ENCODE peak calls at places on chromosomes 4 and X, in seven cellular contexts. One of them, this sample, is unnamed.

GRCh38 chr4:4637710-4638109 is 95.9 kb upstream of the STX18 start:
- DNase-seq in Calu3: no peak
- DNase-seq in H9: no peak
- DNase-seq in MCF 10A: peak
- DNase-seq in cardiac fibroblast: no peak
- DNase-seq in AG09309: no peak
- DNase-seq in GM20000: peak
- DNase-seq in this sample: no peak

GRCh38 chr4:39642885-39643550 is 4.4 kb upstream of the SMIM14 start:
- DNase-seq in MCF 10A: peak
- DNase-seq in H9: no peak
- DNase-seq in cardiac fibroblast: peak
- DNase-seq in Calu3: no peak
- DNase-seq in GM20000: no peak
- DNase-seq in AG09309: no peak
- DNase-seq in this sample: no peak

GRCh38 chr4:71472946-71473345 is 134.1 kb downstream of the SLC4A4 start:
- DNase-seq in GM20000: no peak
- DNase-seq in cardiac fibroblast: peak
- DNase-seq in MCF 10A: peak
- DNase-seq in Calu3: no peak
- DNase-seq in H9: no peak
- DNase-seq in AG09309: peak
- DNase-seq in this sample: no peak

GRCh38 chrX:46257451-46257879 is 287.8 kb downstream of the ZNF674 start:
- DNase-seq in MCF 10A: no peak
- DNase-seq in AG09309: no peak
- DNase-seq in H9: no peak
- DNase-seq in cardiac fibroblast: no peak
- DNase-seq in GM20000: no peak
- DNase-seq in Calu3: peak
- DNase-seq in this sample: no peak

GRCh38 chr4:85756938-85757337 is 282.0 kb downstream of the ARHGAP24 start:
- DNase-seq in GM20000: peak
- DNase-seq in MCF 10A: peak
- DNase-seq in H9: peak
- DNase-seq in cardiac fibroblast: peak
- DNase-seq in Calu3: peak
- DNase-seq in AG09309: no peak
- DNase-seq in this sample: peak

GRCh38 chrX:65879977-65880799 is 159.7 kb downstream of the VSIG4 start:
- DNase-seq in cardiac fibroblast: no peak
- DNase-seq in H9: no peak
- DNase-seq in Calu3: no peak
- DNase-seq in AG09309: no peak
- DNase-seq in MCF 10A: no peak
- DNase-seq in GM20000: no peak
- DNase-seq in this sample: no peak

GRCh38 chr4:145819246-145820181 is 119.1 kb downstream of the ZNF827 start:
- DNase-seq in MCF 10A: no peak
- DNase-seq in cardiac fibroblast: no peak
- DNase-seq in Calu3: no peak
- DNase-seq in GM20000: no peak
- DNase-seq in AG09309: no peak
- DNase-seq in H9: no peak
- DNase-seq in this sample: peak

GRCh38 chr4:6877070-6877469 is 32.6 kb upstream of the TBC1D14 start:
- DNase-seq in H9: no peak
- DNase-seq in MCF 10A: no peak
- DNase-seq in GM20000: no peak
- DNase-seq in AG09309: no peak
- DNase-seq in cardiac fibroblast: no peak
- DNase-seq in Calu3: no peak
- DNase-seq in this sample: no peak

GRCh38 chr4:25174674-25175073 is 14.4 kb upstream of the SEPSECS start:
- DNase-seq in Calu3: no peak
- DNase-seq in H9: no peak
- DNase-seq in cardiac fibroblast: no peak
- DNase-seq in AG09309: no peak
- DNase-seq in GM20000: no peak
- DNase-seq in MCF 10A: peak
- DNase-seq in this sample: no peak

GRCh38 chrX:124018031-124018430 is 56.5 kb downstream of the STAG2 start:
- DNase-seq in Calu3: no peak
- DNase-seq in GM20000: no peak
- DNase-seq in AG09309: no peak
- DNase-seq in MCF 10A: no peak
- DNase-seq in cardiac fibroblast: peak
- DNase-seq in H9: no peak
- DNase-seq in this sample: no peak

GRCh38 chr4:91064157-91064853 is 937.1 kb downstream of the CCSER1 start:
- DNase-seq in H9: no peak
- DNase-seq in MCF 10A: peak
- DNase-seq in GM20000: no peak
- DNase-seq in cardiac fibroblast: peak
- DNase-seq in AG09309: no peak
- DNase-seq in Calu3: peak
- DNase-seq in this sample: no peak

GRCh38 chr4:88411491-88412101 is 32.9 kb downstream of the HERC6 start:
- DNase-seq in MCF 10A: no peak
- DNase-seq in Calu3: no peak
- DNase-seq in GM20000: no peak
- DNase-seq in H9: no peak
- DNase-seq in cardiac fibroblast: no peak
- DNase-seq in AG09309: no peak
- DNase-seq in this sample: no peak

GRCh38 chr4:98728433-98728832 is 70.0 kb upstream of the TSPAN5 start:
- DNase-seq in H9: no peak
- DNase-seq in GM20000: no peak
- DNase-seq in MCF 10A: peak
- DNase-seq in cardiac fibroblast: peak
- DNase-seq in Calu3: no peak
- DNase-seq in AG09309: peak
- DNase-seq in this sample: no peak

GRCh38 chr4:3239998-3240920 is 8.7 kb upstream of the MSANTD1 start:
- DNase-seq in cardiac fibroblast: no peak
- DNase-seq in GM20000: no peak
- DNase-seq in MCF 10A: no peak
- DNase-seq in H9: no peak
- DNase-seq in Calu3: no peak
- DNase-seq in AG09309: no peak
- DNase-seq in this sample: peak

GRCh38 chr4:168853770-168854169 is 156.3 kb downstream of the CBR4 start:
- DNase-seq in cardiac fibroblast: no peak
- DNase-seq in AG09309: no peak
- DNase-seq in GM20000: no peak
- DNase-seq in Calu3: no peak
- DNase-seq in H9: no peak
- DNase-seq in MCF 10A: no peak
- DNase-seq in this sample: no peak

GRCh38 chrX:9867214-9867613 is 81.0 kb downstream of the SHROOM2 start:
- DNase-seq in MCF 10A: no peak
- DNase-seq in Calu3: no peak
- DNase-seq in AG09309: no peak
- DNase-seq in GM20000: no peak
- DNase-seq in H9: no peak
- DNase-seq in cardiac fibroblast: no peak
- DNase-seq in this sample: no peak

GRCh38 chrX:52425710-52426245 is 57.0 kb downstream of the XAGE2 start:
- DNase-seq in MCF 10A: peak
- DNase-seq in cardiac fibroblast: peak
- DNase-seq in Calu3: no peak
- DNase-seq in H9: no peak
- DNase-seq in GM20000: no peak
- DNase-seq in AG09309: peak
- DNase-seq in this sample: no peak

GRCh38 chrX:52416816-52417215 is 48.0 kb downstream of the XAGE2 start:
- DNase-seq in AG09309: no peak
- DNase-seq in cardiac fibroblast: no peak
- DNase-seq in Calu3: no peak
- DNase-seq in H9: no peak
- DNase-seq in GM20000: no peak
- DNase-seq in MCF 10A: no peak
- DNase-seq in this sample: no peak

GRCh38 chrX:52422884-52423283 is 54.1 kb downstream of the XAGE2 start:
- DNase-seq in Calu3: no peak
- DNase-seq in GM20000: no peak
- DNase-seq in H9: no peak
- DNase-seq in MCF 10A: peak
- DNase-seq in AG09309: peak
- DNase-seq in cardiac fibroblast: peak
- DNase-seq in this sample: no peak

GRCh38 chrX:52424658-52425057 is 55.8 kb downstream of the XAGE2 start:
- DNase-seq in GM20000: no peak
- DNase-seq in MCF 10A: peak
- DNase-seq in AG09309: no peak
- DNase-seq in H9: no peak
- DNase-seq in cardiac fibroblast: peak
- DNase-seq in Calu3: no peak
- DNase-seq in this sample: no peak

DNA sequence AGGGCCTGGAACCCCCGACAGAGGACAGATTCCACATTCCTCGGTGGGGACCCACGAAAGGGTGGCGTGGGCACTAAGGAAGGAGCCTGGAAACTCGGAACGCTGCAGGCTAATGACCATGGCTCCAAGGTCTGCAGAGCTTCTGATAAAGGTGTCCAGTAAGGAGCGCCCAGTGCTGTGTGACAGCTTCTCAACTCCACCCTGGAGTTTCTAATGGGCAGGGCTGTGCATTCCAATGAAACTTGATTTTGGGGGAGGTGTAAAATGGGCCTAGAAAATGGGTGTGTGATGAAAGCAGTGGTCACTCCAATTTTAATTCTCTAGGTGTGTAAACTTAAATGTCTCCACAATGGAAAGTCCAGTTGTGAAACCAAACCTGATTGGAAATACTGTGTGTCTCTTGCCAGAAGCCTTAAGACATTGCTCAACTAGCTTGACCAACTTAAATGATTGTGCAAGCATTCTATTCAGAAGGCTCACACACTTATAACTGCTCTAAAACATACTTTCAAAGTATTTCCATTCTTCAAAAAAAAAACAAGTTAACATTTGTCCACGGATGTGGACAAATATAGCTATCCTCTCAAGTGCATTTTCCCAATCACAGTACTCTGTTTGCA is 52.1 kb downstream of the XAGE2 start:
- DNase-seq in Calu3: no peak
- DNase-seq in cardiac fibroblast: peak
- DNase-seq in H9: no peak
- DNase-seq in MCF 10A: peak
- DNase-seq in GM20000: no peak
- DNase-seq in AG09309: peak
- DNase-seq in this sample: no peak
- TF ChIP-seq CTCF in Calu3: no peak
- TF ChIP-seq CTCF in cardiac fibroblast: no peak
- TF ChIP-seq CTCF in H9: no peak
- TF ChIP-seq CTCF in MCF 10A: no peak
- TF ChIP-seq CTCF in GM20000: no peak
- TF ChIP-seq CTCF in AG09309: no peak
- TF ChIP-seq CTCF in this sample: no peak

DNA sequence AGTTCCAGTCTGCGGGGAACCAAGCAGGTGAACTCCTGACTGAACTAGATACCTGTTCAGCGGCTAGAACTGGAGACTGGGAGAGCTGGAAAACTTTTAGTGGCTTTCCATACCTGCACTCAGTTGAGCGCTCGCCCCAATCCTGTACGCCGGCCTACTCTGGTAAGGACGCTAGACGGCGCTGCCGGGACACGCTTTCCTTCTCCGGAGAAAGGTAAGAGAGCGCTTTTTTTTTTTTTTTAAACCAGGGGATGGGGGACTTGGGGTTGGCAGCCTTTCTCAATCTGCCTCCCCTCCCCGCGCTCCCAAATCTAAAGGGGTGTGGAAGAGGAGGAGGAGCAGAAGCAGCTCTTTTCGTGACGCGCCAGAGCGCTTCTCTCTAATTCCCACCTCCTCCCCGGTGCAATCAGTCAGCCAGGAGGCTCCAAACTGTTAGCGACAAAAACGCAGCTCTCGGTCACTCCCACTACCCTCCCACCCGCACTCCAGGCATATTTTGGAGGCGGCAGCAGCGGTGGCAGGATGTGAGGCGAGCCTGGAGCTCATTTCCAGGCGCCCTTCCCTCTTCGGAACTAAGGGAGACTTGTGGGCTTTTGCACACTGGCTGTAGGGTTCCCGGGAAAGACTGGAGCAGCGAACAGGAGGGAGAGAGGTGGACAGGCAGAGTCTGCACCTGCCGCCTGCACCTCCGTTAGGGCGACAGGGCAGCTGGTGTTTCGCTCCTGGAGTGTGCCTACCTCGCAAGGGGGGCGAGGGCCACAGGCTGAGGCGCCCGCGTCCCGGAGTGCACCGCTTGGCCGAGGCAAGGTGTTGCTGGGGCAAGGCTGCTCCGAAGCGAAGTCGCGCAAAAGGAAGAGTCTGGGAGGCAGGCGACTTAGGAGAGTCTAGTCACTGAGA is at the start of gene IL1RAPL2:
- DNase-seq in AG09309: no peak
- DNase-seq in MCF 10A: peak
- DNase-seq in H9: peak
- DNase-seq in Calu3: peak
- DNase-seq in cardiac fibroblast: peak
- DNase-seq in GM20000: peak
- DNase-seq in this sample: peak
- TF ChIP-seq CTCF in AG09309: peak
- TF ChIP-seq CTCF in MCF 10A: peak
- TF ChIP-seq CTCF in H9: peak
- TF ChIP-seq CTCF in Calu3: peak
- TF ChIP-seq CTCF in cardiac fibroblast: peak
- TF ChIP-seq CTCF in GM20000: peak
- TF ChIP-seq CTCF in this sample: peak

GRCh38 chrX:150989420-150989819 is 6.3 kb downstream of the HMGB3 start:
- DNase-seq in cardiac fibroblast: no peak
- DNase-seq in Calu3: no peak
- DNase-seq in AG09309: no peak
- DNase-seq in MCF 10A: no peak
- DNase-seq in H9: no peak
- DNase-seq in GM20000: no peak
- DNase-seq in this sample: no peak

GRCh38 chrX:150990910-150991309 is 7.8 kb downstream of the HMGB3 start:
- DNase-seq in H9: no peak
- DNase-seq in MCF 10A: peak
- DNase-seq in GM20000: no peak
- DNase-seq in cardiac fibroblast: no peak
- DNase-seq in Calu3: no peak
- DNase-seq in AG09309: no peak
- DNase-seq in this sample: no peak
- TF ChIP-seq CTCF in H9: no peak
- TF ChIP-seq CTCF in MCF 10A: no peak
- TF ChIP-seq CTCF in GM20000: no peak
- TF ChIP-seq CTCF in cardiac fibroblast: no peak
- TF ChIP-seq CTCF in Calu3: no peak
- TF ChIP-seq CTCF in AG09309: no peak
- TF ChIP-seq CTCF in this sample: no peak

DNA sequence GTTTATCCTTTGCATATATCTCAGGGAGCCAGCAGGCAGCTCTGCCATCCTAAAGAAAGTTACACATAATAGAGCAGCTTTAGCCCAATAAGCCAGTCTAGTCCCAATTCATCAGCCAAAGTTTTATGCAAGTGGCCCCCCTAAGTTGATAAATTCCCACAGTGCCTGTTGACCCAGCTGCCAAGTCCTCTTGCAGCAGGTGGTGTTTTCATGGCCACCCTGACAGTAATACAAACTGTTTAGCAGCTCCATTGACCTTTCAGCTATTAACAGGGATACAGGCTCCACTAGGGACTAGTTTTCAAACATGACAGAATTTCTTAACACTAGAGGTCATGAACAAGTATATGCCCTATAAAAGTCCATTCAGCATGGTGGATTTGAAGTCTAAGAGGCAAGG is 77.5 kb downstream of the HHIP start:
- DNase-seq in AG09309: no peak
- DNase-seq in cardiac fibroblast: no peak
- DNase-seq in GM20000: no peak
- DNase-seq in Calu3: no peak
- DNase-seq in H9: no peak
- DNase-seq in MCF 10A: no peak
- DNase-seq in this sample: no peak
- TF ChIP-seq CTCF in AG09309: no peak
- TF ChIP-seq CTCF in cardiac fibroblast: no peak
- TF ChIP-seq CTCF in GM20000: no peak
- TF ChIP-seq CTCF in Calu3: no peak
- TF ChIP-seq CTCF in H9: no peak
- TF ChIP-seq CTCF in MCF 10A: no peak
- TF ChIP-seq CTCF in this sample: no peak

This sample was measured in glutamatergic neuron.